ENCODE peak calls at places on chromosomes 1 and 21, in five cellular contexts. B, T, E, D and J are unnamed samples.

GRCh38 chr1:215793210-215793609 is 226.1 kb downstream of the KCTD3 start:
- DNase-seq in E (no peak), B (peak; percentile 20), D (peak; percentile 14), T (no peak), J (no peak)

GRCh38 chr21:28240586-28240985 is 752.1 kb downstream of the LTN1 start:
- DNase-seq in T (no peak), D (no peak), E (no peak), B (no peak), J (no peak)

GRCh38 chr21:46455575-46456385 is 2.9 kb upstream of the DIP2A start:
- DNase-seq in B (no peak), E (no peak), D (peak; percentile 82), T (no peak), J (no peak)

GRCh38 chr1:235841938-235842545 is 24.7 kb downstream of the LYST start:
- DNase-seq in E (no peak), D (no peak), B (no peak), T (no peak), J (no peak)

GRCh38 chr1:201140941-201141260 is 13.4 kb downstream of the TMEM9 start:
- DNase-seq in E (no peak), D (no peak), B (no peak), T (no peak), J (no peak)

GRCh38 chr1:119808491-119808890 is 2.8 kb downstream of the REG4 start:
- DNase-seq in B (no peak), E (no peak), D (no peak), T (no peak), J (no peak)

GRCh38 chr1:245583575-245584330 is 429.0 kb downstream of the KIF26B start:
- DNase-seq in D (no peak), T (no peak), E (no peak), B (no peak), J (no peak)

GRCh38 chr1:21852282-21853129 is 40.4 kb downstream of the LDLRAD2 start:
- DNase-seq in E (no peak), D (no peak), T (no peak), B (no peak), J (peak; percentile 57)

GRCh38 chr1:156697481-156697880 is 7.9 kb downstream of the CRABP2 start:
- DNase-seq in T (no peak), D (no peak), E (no peak), B (no peak), J (no peak)

GRCh38 chr21:26445440-26445839 is 127.6 kb downstream of the CYYR1 start:
- DNase-seq in B (no peak), E (no peak), D (no peak), T (no peak), J (no peak)

GRCh38 chr1:230632273-230632873 is 9.9 kb upstream of the COG2 start:
- DNase-seq in E (no peak), B (no peak), T (peak; percentile 54), D (peak; percentile 59), J (no peak)

GRCh38 chr1:23344987-23345472 is 946 bp upstream of the HNRNPR start:
- DNase-seq in B (no peak), T (no peak), D (no peak), E (no peak), J (no peak)

GRCh38 chr1:65065535-65066378 is 82.2 kb upstream of the AK4 start:
- DNase-seq in E (peak; percentile 80), B (no peak), T (peak; percentile 65), D (no peak), J (no peak)

GRCh38 chr1:113657556-113658063 is 101.7 kb downstream of the PHTF1 start:
- DNase-seq in D (no peak), B (no peak), T (no peak), E (no peak), J (no peak)

GRCh38 chr1:229230893-229231753 is 39.8 kb upstream of the RAB4A start:
- DNase-seq in E (no peak), B (no peak), T (peak; percentile 23), D (peak; percentile 91), J (no peak)

GRCh38 chr21:15732290-15732995 is 2.7 kb downstream of the USP25 start:
- DNase-seq in T (no peak), D (peak; percentile 63), E (no peak), B (no peak), J (no peak)

GRCh38 chr1:89022167-89022959 is at the start of gene GBP3:
- DNase-seq in D (peak; percentile 69), T (no peak), E (no peak), B (peak; percentile 11), J (no peak)

GRCh38 chr1:22556391-22557104 is 6.7 kb upstream of the EPHA8 start:
- DNase-seq in B (no peak), D (no peak), E (no peak), T (no peak), J (no peak)

GRCh38 chr1:167911413-167911812 is 2.5 kb downstream of the ADCY10 start:
- DNase-seq in E (no peak), B (no peak), T (peak; percentile 19), D (no peak), J (no peak)

GRCh38 chr1:77371396-77371795 is 89.6 kb downstream of the AK5 start:
- DNase-seq in B (no peak), E (no peak), D (no peak), T (no peak), J (no peak)

GRCh38 chr1:36762174-36762573 is 272.1 kb downstream of the GRIK3 start:
- DNase-seq in T (no peak), E (no peak), B (no peak), D (no peak), J (no peak)

GRCh38 chr1:42117214-42117613 is 36.0 kb upstream of the GUCA2B start:
- DNase-seq in T (no peak), D (no peak), E (no peak), B (no peak), J (no peak)

GRCh38 chr21:44911384-44912157 is 9.1 kb downstream of the ITGB2 start:
- DNase-seq in E (peak; percentile 93), T (peak; percentile 86), D (peak; percentile 69), B (no peak), J (no peak)

GRCh38 chr21:46121286-46122221 is 23.6 kb downstream of the COL6A2 start:
- DNase-seq in E (peak; percentile 79), D (no peak), B (no peak), T (no peak), J (peak; percentile 49)

GRCh38 chr1:204041232-204041767 is 31.6 kb upstream of the SOX13 start:
- DNase-seq in B (no peak), D (no peak), E (peak; percentile 82), T (peak; percentile 8), J (no peak)

GRCh38 chr1:95982706-95983105 is 738.9 kb upstream of the PTBP2 start:
- DNase-seq in B (no peak), D (peak; percentile 10), E (no peak), T (no peak), J (no peak)

GRCh38 chr1:16946646-16947045 is 24.9 kb downstream of the CROCC start:
- DNase-seq in E (peak; percentile 79), D (no peak), B (no peak), T (no peak), J (no peak)

GRCh38 chr1:157163273-157164127 is 25.3 kb upstream of the ETV3 start:
- DNase-seq in D (peak; percentile 68), T (peak; percentile 66), B (no peak), E (no peak), J (no peak)

GRCh38 chr1:173333581-173333980 is 126.5 kb upstream of the TNFSF4 start:
- DNase-seq in B (no peak), D (peak; percentile 8), T (no peak), E (no peak), J (no peak)

GRCh38 chr1:53254011-53254640 is 15.8 kb upstream of the MAGOH start:
- DNase-seq in T (no peak), E (no peak), D (no peak), B (peak; percentile 6), J (no peak)
- TF ChIP-seq CTCF in T (no peak), E (no peak), D (no peak), B (no peak), J (no peak)

DNA sequence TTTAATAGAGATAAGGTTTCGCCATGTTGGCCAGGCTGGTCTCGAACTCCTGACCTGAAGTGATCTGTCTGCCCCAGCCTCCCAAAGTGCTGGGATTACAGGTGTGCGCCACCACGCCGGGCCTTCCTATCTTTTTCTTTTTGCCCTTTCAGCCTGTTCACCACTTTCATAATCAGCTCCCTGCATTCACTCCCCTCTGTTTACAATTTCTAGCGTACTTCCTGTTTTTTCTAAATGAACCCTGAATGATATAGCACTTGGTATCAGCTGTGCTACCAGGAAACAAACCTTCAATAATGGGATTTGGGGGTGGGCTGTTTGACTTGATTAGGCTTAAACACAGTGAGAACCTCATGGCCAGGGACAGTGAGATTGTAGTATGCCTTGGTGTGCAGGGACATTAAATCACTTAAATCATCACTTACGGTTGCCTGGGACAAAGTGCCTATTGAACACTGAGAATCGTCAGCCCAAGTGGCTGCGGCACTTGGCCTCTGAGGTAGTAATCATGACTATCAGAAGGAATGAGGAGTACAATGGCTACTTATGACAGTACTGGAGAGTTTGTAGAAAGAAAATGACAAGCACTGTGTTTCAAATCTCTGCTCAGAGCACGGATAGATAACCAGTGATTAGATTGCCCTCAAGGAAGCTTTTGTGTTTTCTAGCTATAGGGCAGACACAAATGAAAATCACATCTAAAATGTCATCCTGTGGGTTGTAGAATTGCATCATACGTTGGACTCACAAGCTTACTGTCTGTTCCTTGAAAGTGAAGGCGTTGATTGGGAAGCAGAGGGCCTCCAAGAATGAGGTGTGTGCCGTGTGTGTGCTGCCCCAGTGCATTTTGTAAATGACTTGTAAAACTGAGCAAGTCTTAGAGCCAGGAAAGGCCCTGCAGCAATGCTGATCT is 661.8 kb downstream of the MATN1 start:
- DNase-seq in T (no peak), E (peak; percentile 15), B (no peak), D (no peak), J (no peak)
- H3K4me3 ChIP-seq in T (no peak overlapping the region), E (no peak overlapping the region), B (no peak overlapping the region), D (no peak overlapping the region), J (no peak overlapping the region)

DNA sequence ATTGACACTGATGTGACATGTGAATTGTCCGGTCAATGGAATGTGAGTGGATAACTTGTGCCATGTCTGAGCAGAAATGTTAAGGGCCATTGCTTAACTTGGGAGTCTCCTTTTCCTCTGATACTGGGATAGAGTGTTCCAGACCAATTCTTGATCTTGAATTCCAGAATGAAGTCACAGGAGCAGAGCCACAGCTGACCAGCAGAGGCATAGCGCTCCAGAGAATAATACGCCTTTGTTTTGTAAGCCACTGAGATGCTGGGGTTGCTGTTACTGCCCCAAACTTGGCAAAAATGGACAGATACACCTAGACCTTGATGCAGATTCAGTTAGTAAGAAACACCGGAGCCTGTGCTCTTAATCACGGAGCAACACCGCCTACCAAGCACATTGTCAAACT is 6.3 kb downstream of the KCNJ6 start:
- DNase-seq in E (no peak), T (no peak), B (no peak), D (no peak), J (no peak)
- TF ChIP-seq CTCF in E (no peak), T (no peak), B (peak; percentile 24), D (no peak), J (no peak)

DNA sequence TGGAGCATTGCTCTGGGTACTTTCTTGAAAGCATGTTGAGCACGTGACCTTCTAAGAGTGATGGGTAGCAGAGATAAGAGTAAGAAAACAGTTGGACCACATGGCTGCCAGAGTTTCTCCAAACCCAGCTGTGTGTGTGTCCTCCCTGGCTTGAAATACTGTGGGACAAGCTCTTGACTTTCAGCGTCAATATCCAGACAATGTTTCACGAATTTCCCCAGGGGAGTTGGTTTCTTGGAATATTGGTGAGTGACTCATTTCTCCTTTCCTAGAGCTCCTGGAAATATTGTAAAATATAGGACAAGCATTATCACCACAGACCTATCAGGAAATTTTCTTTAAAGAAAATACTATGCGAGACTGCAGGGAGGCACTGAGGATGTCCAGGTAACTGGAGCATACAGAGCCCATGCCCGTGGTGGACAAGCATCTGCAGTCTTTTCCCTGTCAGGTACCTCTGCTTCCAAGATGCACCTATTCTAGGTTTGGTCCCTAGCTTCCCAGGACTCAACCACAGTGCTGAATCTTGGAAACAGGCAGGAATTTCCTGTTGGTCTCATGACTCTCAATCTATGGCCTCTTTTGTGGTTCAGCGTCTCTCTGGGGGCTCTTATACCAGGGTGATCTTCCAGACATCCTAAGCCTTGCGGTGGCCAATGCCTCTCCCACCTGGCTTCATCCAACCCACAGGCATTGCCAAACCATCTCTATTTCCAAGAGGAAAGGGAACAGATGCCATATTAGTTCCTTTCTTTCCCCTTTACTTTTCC is 67.4 kb downstream of the KCNJ6 start:
- DNase-seq in B (no peak), T (no peak), D (no peak), E (no peak), J (no peak)
- H3K4me3 ChIP-seq in B (no peak overlapping the region), T (no peak overlapping the region), D (no peak overlapping the region), E (no peak overlapping the region), J (no peak overlapping the region)